ENCODE peak calls at places on chromosome 18, in four cellular contexts. C, R, T and X are unnamed samples.

GRCh38 chr18:5197032-5197434 is at the start of gene AKAIN1:
- DNase-seq in R (no peak), C (no peak), T (no peak), X (no peak)

GRCh38 chr18:57234346-57234745 is 87.5 kb downstream of the BOD1L2 start:
- DNase-seq in R (no peak), C (no peak), T (no peak), X (no peak)

GRCh38 chr18:31695989-31696388 is 11.6 kb upstream of the B4GALT6 start:
- DNase-seq in C (no peak), R (no peak), T (no peak), X (no peak)

GRCh38 chr18:77124452-77124922 is 8.1 kb downstream of the MBP start:
- DNase-seq in R (no peak), C (no peak), T (no peak), X (no peak)

GRCh38 chr18:12403601-12404506 is 3.9 kb upstream of the PRELID3A start:
- DNase-seq in R (no peak), T (no peak), C (no peak), X (peak; percentile 71)

GRCh38 chr18:64240301-64240700 is 91.4 kb upstream of the LINC00305 start:
- DNase-seq in C (no peak), R (no peak), T (no peak), X (no peak)

GRCh38 chr18:79611040-79611681 is 68.4 kb upstream of the CTDP1 start:
- DNase-seq in R (no peak), T (peak; percentile 64), C (no peak), X (no peak)

GRCh38 chr18:70333757-70334156 is 44.9 kb downstream of the SOCS6 start:
- DNase-seq in C (no peak), T (peak; percentile 70), R (no peak), X (peak; percentile 94)

GRCh38 chr18:50869150-50869549 is 9.8 kb upstream of the ME2 start:
- DNase-seq in R (no peak), T (no peak), C (no peak), X (no peak)

GRCh38 chr18:13649397-13650252 is 76.7 kb downstream of the FAM210A start:
- DNase-seq in T (no peak), R (no peak), C (no peak), X (no peak)

GRCh38 chr18:31230495-31230894 is 67.8 kb upstream of the DSC1 start:
- DNase-seq in T (no peak), R (no peak), C (no peak), X (no peak)

GRCh38 chr18:10401930-10402329 is 52.5 kb upstream of the APCDD1 start:
- DNase-seq in T (no peak), R (no peak), C (no peak), X (no peak)

GRCh38 chr18:10400534-10400933 is 53.9 kb upstream of the APCDD1 start:
- DNase-seq in R (no peak), C (no peak), T (no peak), X (no peak)

GRCh38 chr18:10399465-10399864 is 55.0 kb upstream of the APCDD1 start:
- DNase-seq in R (no peak), T (no peak), C (no peak), X (no peak)

GRCh38 chr18:10402876-10403559 is 51.4 kb upstream of the APCDD1 start:
- DNase-seq in C (no peak), T (no peak), R (no peak), X (no peak)

DNA sequence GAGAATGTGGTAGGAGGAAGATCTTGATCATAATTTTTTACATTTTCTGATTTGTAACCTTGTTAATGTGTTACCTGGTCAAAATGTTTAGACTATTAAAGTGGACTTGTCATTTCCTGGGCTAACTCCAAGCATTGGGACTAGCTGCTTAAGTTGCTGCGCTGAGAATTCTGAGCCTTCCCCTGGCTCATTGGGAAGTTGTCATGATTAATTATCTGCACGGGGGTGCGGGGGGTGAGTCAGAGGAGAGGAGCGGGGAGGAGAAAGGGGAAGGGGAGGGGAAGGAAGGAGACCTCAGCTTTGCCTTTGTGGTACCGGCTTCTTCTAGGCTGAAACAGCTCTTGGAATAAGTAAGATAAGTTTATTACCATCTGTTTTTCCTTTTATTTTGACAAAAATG is 52.9 kb upstream of the APCDD1 start:
- DNase-seq in R (no peak), C (no peak), T (no peak), X (no peak)
- TF ChIP-seq CTCF in R (no peak), C (no peak), T (no peak), X (no peak)

DNA sequence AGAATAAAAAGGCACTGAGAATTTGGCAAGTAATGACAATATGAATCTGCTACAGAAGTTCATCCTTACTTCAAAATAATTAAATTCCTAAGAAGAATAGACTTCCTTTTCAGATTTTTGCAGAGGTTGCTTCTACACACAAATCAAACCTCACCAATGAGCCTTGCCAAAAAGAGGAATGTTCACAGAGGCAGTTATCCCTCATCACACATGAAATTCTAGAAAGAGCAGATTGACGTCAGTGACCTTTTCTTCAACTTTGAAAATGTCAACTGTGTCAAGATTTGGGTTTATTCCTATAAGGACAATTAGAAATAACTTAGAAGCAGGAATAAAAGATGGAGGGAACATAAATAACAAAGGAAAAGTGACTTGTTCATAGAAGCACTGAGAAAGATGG is 64.6 kb downstream of the MBD2 start:
- DNase-seq in R (no peak), T (no peak), C (no peak), X (no peak)
- H3K36me3 ChIP-seq in R (peaks cover 26% of the 10 kb centered on the region), T (peaks cover 72% of the 10 kb centered on the region), C (peaks cover 18% of the 10 kb centered on the region), X (peaks cover 16% of the 10 kb centered on the region)

DNA sequence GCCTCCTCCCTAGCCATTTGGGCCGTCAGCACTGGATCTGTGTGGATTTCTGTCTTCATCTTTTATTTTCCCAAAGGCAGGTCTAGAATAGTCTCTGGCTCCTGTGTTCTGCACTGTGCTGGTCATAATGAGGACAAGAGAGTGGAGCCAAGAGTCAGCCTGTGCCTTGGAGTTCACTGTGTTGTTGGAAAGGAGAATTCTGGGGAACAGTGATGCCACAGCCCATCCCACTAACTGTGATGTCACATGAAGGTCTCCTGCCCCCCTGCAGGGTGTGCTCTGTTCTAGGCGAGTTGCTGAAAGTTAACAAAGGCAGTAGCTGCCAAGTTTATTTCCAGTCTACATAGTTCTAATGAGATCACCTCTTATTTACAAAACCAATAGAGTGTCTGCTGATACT is 248.5 kb downstream of the TPGS2 start:
- DNase-seq in T (peak; percentile 87), R (no peak), C (no peak), X (no peak)
- TF ChIP-seq CTCF in T (no peak), R (no peak), C (no peak), X (peak; percentile 7)

GRCh38 chr18:74519320-74520095 is 14.8 kb upstream of the CNDP1 start:
- DNase-seq in T (peak; percentile 55), C (no peak), R (no peak), X (no peak)
- H3K36me3 ChIP-seq in T (peaks cover 74% of the 10 kb centered on the region), C (peaks cover 8% of the 10 kb centered on the region), R (peaks cover 48% of the 10 kb centered on the region), X (peaks cover 31% of the 10 kb centered on the region)